ENCODE peak calls at places on chromosomes 5 and 9, in ten cellular contexts. R, Y, S, D, V, G, T, X, E and L are unnamed samples.

GRCh38 chr9:122402403-122403268 is 31.8 kb downstream of the PTGS1 start:
- DNase-seq in R (no peak), Y (peak; percentile 93), S (peak; percentile 61), D (peak; percentile 98), V (no peak), G (peak; percentile 99), T (peak; percentile 99), X (peak; percentile 88), E (peak; percentile 83), L (peak; percentile 97)

GRCh38 chr5:153508700-153509099 is 18.2 kb downstream of the GRIA1 start:
- DNase-seq in R (no peak), Y (no peak), S (no peak), D (no peak), V (no peak), G (no peak), T (no peak), X (no peak), E (no peak), L (no peak)

GRCh38 chr9:134477342-134477925 is 151.2 kb downstream of the RXRA start:
- DNase-seq in R (no peak), Y (no peak), S (no peak), D (no peak), V (no peak), G (no peak), T (no peak), X (no peak), E (no peak), L (no peak)

GRCh38 chr9:11141357-11141756 is 528.6 kb upstream of the PTPRD start:
- DNase-seq in R (no peak), Y (no peak), S (no peak), D (no peak), V (no peak), G (no peak), T (no peak), X (peak; percentile 5), E (no peak), L (no peak)

GRCh38 chr5:177304392-177305119 is 957 bp downstream of the PRELID1 start:
- DNase-seq in R (no peak), Y (no peak), S (no peak), D (no peak), V (peak; percentile 84), G (no peak), T (peak; percentile 35), X (peak; percentile 49), E (no peak), L (no peak)

GRCh38 chr5:569868-570361 is 42.2 kb upstream of the CEP72 start:
- DNase-seq in R (no peak), Y (no peak), S (no peak), D (no peak), V (no peak), G (no peak), T (no peak), X (no peak), E (no peak), L (no peak)

GRCh38 chr9:14529047-14529446 is 164.2 kb downstream of the ZDHHC21 start:
- DNase-seq in R (no peak), Y (no peak), S (no peak), D (no peak), V (no peak), G (no peak), T (no peak), X (no peak), E (no peak), L (no peak)

GRCh38 chr5:133244242-133244641 is 192.4 kb downstream of the HSPA4 start:
- DNase-seq in R (no peak), Y (no peak), S (no peak), D (peak; percentile 40), V (no peak), G (no peak), T (no peak), X (no peak), E (no peak), L (no peak)

GRCh38 chr9:133459476-133460404 is at the start of gene CACFD1:
- DNase-seq in R (peak; percentile 98), Y (peak; percentile 93), S (peak; percentile 99), D (peak; percentile 93), V (peak; percentile 98), G (peak; percentile 93), T (peak; percentile 92), X (peak; percentile 93), E (peak; percentile 80), L (peak; percentile 61)

GRCh38 chr5:139273572-139274264 is 19.8 kb upstream of the MATR3 start:
- DNase-seq in R (peak; percentile 88), Y (peak; percentile 85), S (peak; percentile 94), D (peak; percentile 89), V (peak; percentile 95), G (peak; percentile 86), T (peak; percentile 90), X (peak; percentile 95), E (no peak), L (peak; percentile 49)

GRCh38 chr9:120382453-120382852 is 197.5 kb downstream of the CDK5RAP2 start:
- DNase-seq in R (no peak), Y (no peak), S (no peak), D (no peak), V (no peak), G (no peak), T (no peak), X (no peak), E (no peak), L (no peak)

GRCh38 chr9:120383611-120383998 is 196.4 kb downstream of the CDK5RAP2 start:
- DNase-seq in R (no peak), Y (no peak), S (no peak), D (no peak), V (no peak), G (no peak), T (no peak), X (no peak), E (no peak), L (no peak)

GRCh38 chr9:120384925-120385272 is 195.1 kb downstream of the CDK5RAP2 start:
- DNase-seq in R (no peak), Y (no peak), S (no peak), D (no peak), V (no peak), G (no peak), T (no peak), X (no peak), E (no peak), L (no peak)

GRCh38 chr9:120385606-120386389 is 194.2 kb downstream of the CDK5RAP2 start:
- DNase-seq in R (no peak), Y (no peak), S (no peak), D (no peak), V (no peak), G (no peak), T (no peak), X (no peak), E (no peak), L (no peak)

GRCh38 chr9:120383999-120384924 is 195.7 kb downstream of the CDK5RAP2 start:
- DNase-seq in R (no peak), Y (peak; percentile 65), S (peak; percentile 42), D (peak; percentile 36), V (peak; percentile 52), G (peak; percentile 53), T (peak; percentile 37), X (no peak), E (peak; percentile 41), L (peak; percentile 66)
- TF ChIP-seq CTCF in R (no peak), Y (no peak), S (no peak), D (no peak), V (no peak), G (no peak), T (no peak), X (no peak), E (no peak), L (no peak)

GRCh38 chr5:61176631-61177030 is 14.4 kb upstream of the SMIM15 start:
- DNase-seq in R (no peak), Y (no peak), S (no peak), D (no peak), V (no peak), G (no peak), T (no peak), X (no peak), E (no peak), L (no peak)
- TF ChIP-seq CTCF in R (no peak), Y (no peak), S (no peak), D (no peak), V (no peak), G (no peak), T (no peak), X (no peak), E (no peak), L (no peak)

DNA sequence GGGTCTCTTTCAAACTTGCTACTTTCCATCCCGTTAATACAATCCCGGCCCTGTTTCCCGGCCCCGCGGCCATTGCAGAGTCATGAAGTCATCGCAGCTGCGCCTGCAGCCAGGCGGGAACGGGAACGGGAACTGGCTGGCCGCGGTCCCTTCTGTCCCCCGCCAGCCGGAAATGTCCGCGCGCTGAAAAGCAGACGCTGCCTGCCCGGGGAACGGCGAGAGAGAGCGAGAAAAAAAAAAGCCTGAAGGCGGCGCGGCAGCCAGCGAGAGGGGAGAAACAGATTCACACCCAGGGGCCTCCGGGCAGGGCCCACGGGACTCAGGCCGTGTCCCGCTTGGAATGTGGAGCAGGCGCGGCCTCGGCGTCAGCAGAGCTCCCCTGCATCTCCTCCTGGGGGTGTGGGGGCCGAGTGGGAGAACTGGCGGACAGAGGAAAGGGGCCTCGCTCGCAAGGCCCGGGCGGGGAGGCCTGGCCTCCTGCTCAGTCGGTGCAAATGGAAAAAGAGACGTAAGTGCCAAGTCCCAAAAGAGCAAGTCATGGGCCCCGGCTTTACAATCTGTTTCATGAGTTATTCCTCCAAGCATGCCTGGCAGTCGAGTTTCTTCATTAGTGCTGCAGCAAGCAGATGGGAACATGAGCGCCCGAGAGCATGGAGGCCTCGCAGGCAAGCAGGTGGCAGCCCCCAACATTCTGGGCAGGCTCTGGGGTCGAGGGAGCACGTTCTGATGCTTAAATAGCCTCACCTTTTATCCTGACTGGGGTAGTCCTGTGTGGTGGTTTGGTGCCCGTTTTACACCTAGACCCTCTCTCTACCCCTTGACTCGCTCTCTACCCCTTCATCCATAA is 201.3 kb upstream of the GAS1 start:
- DNase-seq in R (peak; percentile 50), Y (peak; percentile 76), S (peak; percentile 69), D (peak; percentile 77), V (peak; percentile 61), G (peak; percentile 77), T (peak; percentile 79), X (peak; percentile 22), E (peak; percentile 22), L (no peak)
- TF ChIP-seq CTCF in R (no peak), Y (peak; percentile 27), S (peak; percentile 7), D (peak; percentile 37), V (no peak), G (peak; percentile 2), T (no peak), X (no peak), E (peak; percentile 18), L (peak; percentile 20)

GRCh38 chr5:15383469-15383868 is 116.5 kb upstream of the FBXL7 start:
- DNase-seq in R (no peak), Y (peak; percentile 24), S (no peak), D (peak; percentile 60), V (no peak), G (peak; percentile 38), T (peak; percentile 39), X (peak; percentile 16), E (no peak), L (no peak)
- TF ChIP-seq CTCF in R (no peak), Y (peak; percentile 59), S (peak; percentile 34), D (peak; percentile 72), V (no peak), G (peak; percentile 47), T (peak; percentile 40), X (peak; percentile 40), E (peak; percentile 65), L (peak; percentile 54)

GRCh38 chr5:8993031-8993430 is 552.8 kb downstream of the SEMA5A start:
- DNase-seq in R (no peak), Y (no peak), S (no peak), D (peak; percentile 57), V (no peak), G (peak; percentile 36), T (peak; percentile 50), X (peak; percentile 33), E (no peak), L (no peak)
- TF ChIP-seq CTCF in R (no peak), Y (peak; percentile 62), S (no peak), D (peak; percentile 70), V (peak; percentile 5), G (peak; percentile 71), T (peak; percentile 56), X (peak; percentile 37), E (peak; percentile 51), L (peak; percentile 30)